ENCODE peak calls at places on chromosomes 13 and 19, in five cellular contexts. One of them, this sample, is unnamed.

GRCh38 chr13:110233181-110233641 is 73.7 kb downstream of the COL4A1 start:
- DNase-seq in activated T-cell treated with anti-CD3 and anti-CD28 coated beads, Interleukin-2, amount 50 U/mL, for 72 hours: no peak
- DNase-seq in COLO829: no peak
- DNase-seq in A549: no peak
- DNase-seq in GM12892: no peak
- DNase-seq in this sample: no peak

GRCh38 chr19:2982983-2983350 is 5.6 kb downstream of the TLE6 start:
- DNase-seq in activated T-cell treated with anti-CD3 and anti-CD28 coated beads, Interleukin-2, amount 50 U/mL, for 72 hours: no peak
- DNase-seq in COLO829: no peak
- DNase-seq in A549: no peak
- DNase-seq in GM12892: no peak
- DNase-seq in this sample: no peak

GRCh38 chr13:37540228-37540627 is 58.3 kb downstream of the POSTN start:
- DNase-seq in activated T-cell treated with anti-CD3 and anti-CD28 coated beads, Interleukin-2, amount 50 U/mL, for 72 hours: no peak
- DNase-seq in COLO829: no peak
- DNase-seq in A549: no peak
- DNase-seq in GM12892: no peak
- DNase-seq in this sample: no peak

GRCh38 chr13:67588607-67589006 is 358.5 kb upstream of the PCDH9 start:
- DNase-seq in activated T-cell treated with anti-CD3 and anti-CD28 coated beads, Interleukin-2, amount 50 U/mL, for 72 hours: no peak
- DNase-seq in COLO829: no peak
- DNase-seq in A549: no peak
- DNase-seq in GM12892: no peak
- DNase-seq in this sample: no peak

GRCh38 chr13:75258159-75258782 is 223.7 kb downstream of the TBC1D4 start:
- DNase-seq in activated T-cell treated with anti-CD3 and anti-CD28 coated beads, Interleukin-2, amount 50 U/mL, for 72 hours: no peak
- DNase-seq in COLO829: peak
- DNase-seq in A549: no peak
- DNase-seq in GM12892: no peak
- DNase-seq in this sample: no peak

GRCh38 chr13:113088691-113089020 is 16.9 kb upstream of the F7 start:
- DNase-seq in activated T-cell treated with anti-CD3 and anti-CD28 coated beads, Interleukin-2, amount 50 U/mL, for 72 hours: no peak
- DNase-seq in COLO829: no peak
- DNase-seq in A549: no peak
- DNase-seq in GM12892: no peak
- DNase-seq in this sample: no peak

GRCh38 chr19:41703602-41704293 is 4.7 kb upstream of the CEACAM5 start:
- DNase-seq in activated T-cell treated with anti-CD3 and anti-CD28 coated beads, Interleukin-2, amount 50 U/mL, for 72 hours: no peak
- DNase-seq in COLO829: no peak
- DNase-seq in A549: no peak
- DNase-seq in GM12892: no peak
- DNase-seq in this sample: no peak

GRCh38 chr13:30870049-30870884 is 35.8 kb upstream of the MEDAG start:
- DNase-seq in activated T-cell treated with anti-CD3 and anti-CD28 coated beads, Interleukin-2, amount 50 U/mL, for 72 hours: peak
- DNase-seq in COLO829: peak
- DNase-seq in A549: no peak
- DNase-seq in GM12892: peak
- DNase-seq in this sample: no peak

GRCh38 chr19:6532244-6532999 is 1.6 kb downstream of the TNFSF9 start:
- DNase-seq in activated T-cell treated with anti-CD3 and anti-CD28 coated beads, Interleukin-2, amount 50 U/mL, for 72 hours: peak
- DNase-seq in COLO829: no peak
- DNase-seq in A549: no peak
- DNase-seq in GM12892: peak
- DNase-seq in this sample: no peak

GRCh38 chr13:42113478-42113877 is 65.0 kb downstream of the DGKH start:
- DNase-seq in activated T-cell treated with anti-CD3 and anti-CD28 coated beads, Interleukin-2, amount 50 U/mL, for 72 hours: no peak
- DNase-seq in COLO829: no peak
- DNase-seq in A549: no peak
- DNase-seq in GM12892: no peak
- DNase-seq in this sample: no peak

GRCh38 chr19:45507864-45508680 is 793 bp downstream of the VASP start:
- DNase-seq in activated T-cell treated with anti-CD3 and anti-CD28 coated beads, Interleukin-2, amount 50 U/mL, for 72 hours: peak
- DNase-seq in COLO829: no peak
- DNase-seq in A549: no peak
- DNase-seq in GM12892: no peak
- DNase-seq in this sample: no peak

GRCh38 chr13:36818483-36819063 is 449 bp upstream of the RFXAP start:
- DNase-seq in activated T-cell treated with anti-CD3 and anti-CD28 coated beads, Interleukin-2, amount 50 U/mL, for 72 hours: no peak
- DNase-seq in COLO829: no peak
- DNase-seq in A549: no peak
- DNase-seq in GM12892: no peak
- DNase-seq in this sample: no peak

GRCh38 chr13:30841161-30841560 is 64.9 kb upstream of the MEDAG start:
- DNase-seq in activated T-cell treated with anti-CD3 and anti-CD28 coated beads, Interleukin-2, amount 50 U/mL, for 72 hours: no peak
- DNase-seq in COLO829: no peak
- DNase-seq in A549: no peak
- DNase-seq in GM12892: no peak
- DNase-seq in this sample: no peak

GRCh38 chr19:10167459-10167858 is 27.3 kb downstream of the DNMT1 start:
- DNase-seq in activated T-cell treated with anti-CD3 and anti-CD28 coated beads, Interleukin-2, amount 50 U/mL, for 72 hours: no peak
- DNase-seq in COLO829: no peak
- DNase-seq in A549: no peak
- DNase-seq in GM12892: no peak
- DNase-seq in this sample: no peak

GRCh38 chr19:44796701-44797115 is 12.2 kb upstream of the BCAM start:
- DNase-seq in activated T-cell treated with anti-CD3 and anti-CD28 coated beads, Interleukin-2, amount 50 U/mL, for 72 hours: no peak
- DNase-seq in COLO829: no peak
- DNase-seq in A549: no peak
- DNase-seq in GM12892: no peak
- DNase-seq in this sample: no peak

GRCh38 chr13:46006688-46007452 is 45.7 kb downstream of the ZC3H13 start:
- DNase-seq in activated T-cell treated with anti-CD3 and anti-CD28 coated beads, Interleukin-2, amount 50 U/mL, for 72 hours: no peak
- DNase-seq in COLO829: no peak
- DNase-seq in A549: no peak
- DNase-seq in GM12892: no peak
- DNase-seq in this sample: no peak

GRCh38 chr19:17337675-17338439 is 504 bp downstream of the GTPBP3 start:
- DNase-seq in activated T-cell treated with anti-CD3 and anti-CD28 coated beads, Interleukin-2, amount 50 U/mL, for 72 hours: peak
- DNase-seq in COLO829: no peak
- DNase-seq in A549: no peak
- DNase-seq in GM12892: peak
- DNase-seq in this sample: no peak